ENCODE peak calls at places on chromosomes 3 and 15, in six cellular contexts. Q, L, G, F, D and E are unnamed samples.

GRCh38 chr3:23518441-23518840 is 287.3 kb upstream of the UBE2E1 start:
- DNase-seq in Q (no peak), L (no peak), G (no peak), F (no peak), D (no peak), E (no peak)

GRCh38 chr3:78101363-78101762 is 1061.5 kb downstream of the ROBO2 start:
- DNase-seq in Q (peak; percentile 47), L (no peak), G (no peak), F (no peak), D (no peak), E (no peak)

GRCh38 chr15:65426216-65426853 is 3.6 kb upstream of the IGDCC4 start:
- DNase-seq in Q (no peak), L (no peak), G (no peak), F (no peak), D (no peak), E (no peak)

GRCh38 chr3:186360779-186361178 is 1.3 kb downstream of the DGKG start:
- DNase-seq in Q (no peak), L (no peak), G (no peak), F (no peak), D (no peak), E (peak; percentile 70)

GRCh38 chr15:27086146-27086545 is 115.2 kb downstream of the GABRG3 start:
- DNase-seq in Q (no peak), L (no peak), G (no peak), F (no peak), D (no peak), E (no peak)

GRCh38 chr15:90769375-90769774 is 52.2 kb downstream of the BLM start:
- DNase-seq in Q (no peak), L (no peak), G (no peak), F (no peak), D (no peak), E (no peak)

GRCh38 chr15:51708013-51708412 is 26.7 kb downstream of the SCG3 start:
- DNase-seq in Q (no peak), L (no peak), G (no peak), F (no peak), D (no peak), E (no peak)

GRCh38 chr15:78840661-78841060 is 29.4 kb upstream of the ADAMTS7 start:
- DNase-seq in Q (peak; percentile 8), L (no peak), G (no peak), F (no peak), D (no peak), E (peak; percentile 81)

GRCh38 chr15:51883436-51883835 is 54.0 kb downstream of the TMOD3 start:
- DNase-seq in Q (peak; percentile 59), L (peak; percentile 35), G (no peak), F (no peak), D (no peak), E (no peak)

GRCh38 chr3:133114198-133114597 is 76.0 kb downstream of the TMEM108 start:
- DNase-seq in Q (peak; percentile 19), L (no peak), G (no peak), F (no peak), D (no peak), E (no peak)

GRCh38 chr15:83733206-83733605 is 79.3 kb downstream of the ADAMTSL3 start:
- DNase-seq in Q (peak; percentile 35), L (peak; percentile 18), G (no peak), F (no peak), D (peak; percentile 64), E (no peak)

GRCh38 chr3:32004111-32004790 is 22.7 kb downstream of the ZNF860 start:
- DNase-seq in Q (no peak), L (no peak), G (no peak), F (no peak), D (peak; percentile 15), E (no peak)

GRCh38 chr15:96767703-96768434 is 437.4 kb downstream of the NR2F2 start:
- DNase-seq in Q (no peak), L (no peak), G (no peak), F (no peak), D (no peak), E (no peak)

GRCh38 chr3:17182158-17182557 is 297.4 kb downstream of the PLCL2 start:
- DNase-seq in Q (no peak), L (no peak), G (peak; percentile 20), F (no peak), D (no peak), E (no peak)

GRCh38 chr3:182713743-182714517 is 79.4 kb upstream of the ATP11B start:
- DNase-seq in Q (peak; percentile 76), L (peak; percentile 71), G (peak; percentile 15), F (no peak), D (peak; percentile 45), E (no peak)

GRCh38 chr15:88069561-88069960 is 187.0 kb downstream of the NTRK3 start:
- DNase-seq in Q (no peak), L (no peak), G (no peak), F (no peak), D (no peak), E (no peak)